ENCODE peak calls at places on chromosome 14, in seven cellular contexts. I, Q, U, F, V, E and K are unnamed samples.

GRCh38 chr14:24681056-24681455 is 47.1 kb upstream of the GZMB start:
- DNase-seq in F (no peak), I (no peak), Q (no peak), E (no peak), U (no peak), V (no peak), K (no peak)

GRCh38 chr14:76862546-76863282 is 36.5 kb downstream of the LRRC74A start:
- DNase-seq in I (no peak), V (no peak), F (no peak), U (no peak), E (no peak), Q (no peak), K (no peak)

GRCh38 chr14:56855891-56856461 is 45.7 kb upstream of the OTX2 start:
- DNase-seq in I (no peak), F (no peak), V (no peak), Q (no peak), U (no peak), E (no peak), K (no peak)

GRCh38 chr14:95808371-95808770 is 68.3 kb upstream of the TUNAR start:
- DNase-seq in U (no peak), I (no peak), F (no peak), E (no peak), V (no peak), Q (no peak), K (no peak)

GRCh38 chr14:54446201-54446693 is 5.1 kb upstream of the CNIH1 start:
- DNase-seq in U (peak), E (peak), V (no peak), Q (no peak), I (no peak), F (no peak), K (peak)

GRCh38 chr14:89912667-89913211 is 41.8 kb downstream of the EFCAB11 start:
- DNase-seq in V (no peak), F (no peak), Q (peak), E (no peak), U (peak), I (no peak), K (no peak)

GRCh38 chr14:68583527-68584275 is 209.2 kb downstream of the ZFP36L1 start:
- DNase-seq in F (no peak), U (no peak), V (no peak), E (no peak), Q (no peak), I (no peak), K (peak)

GRCh38 chr14:20468773-20469241 is 399 bp upstream of the PNP start:
- DNase-seq in Q (no peak), I (no peak), F (no peak), V (no peak), U (no peak), E (no peak), K (no peak)

GRCh38 chr14:100430571-100430970 is 107.4 kb downstream of the SLC25A47 start:
- DNase-seq in F (no peak), U (no peak), I (no peak), E (no peak), V (no peak), Q (no peak), K (no peak)

GRCh38 chr14:96904201-96904600 is 107.0 kb downstream of the VRK1 start:
- DNase-seq in Q (no peak), I (no peak), E (no peak), V (no peak), F (no peak), U (no peak), K (no peak)

GRCh38 chr14:96103075-96103474 is 63.9 kb downstream of the C14orf132 start:
- DNase-seq in F (no peak), Q (no peak), E (no peak), V (no peak), U (no peak), I (no peak), K (no peak)

GRCh38 chr14:78714722-78715121 is 544.5 kb downstream of the NRXN3 start:
- DNase-seq in I (no peak), E (no peak), Q (no peak), V (no peak), U (no peak), F (no peak), K (no peak)

GRCh38 chr14:67941456-67942018 is 122.0 kb downstream of the RAD51B start:
- DNase-seq in I (no peak), Q (peak), U (no peak), V (no peak), F (no peak), E (no peak), K (no peak)

GRCh38 chr14:65159281-65160062 is 57.2 kb upstream of the MAX start:
- DNase-seq in E (no peak), U (no peak), F (peak), I (no peak), Q (no peak), V (no peak), K (no peak)

GRCh38 chr14:97719931-97720330 is 922.7 kb downstream of the VRK1 start:
- DNase-seq in V (peak), I (peak), E (no peak), Q (no peak), U (no peak), F (no peak), K (no peak)

GRCh38 chr14:68916358-68916757 is 62.7 kb downstream of the ACTN1 start:
- DNase-seq in U (no peak), F (no peak), E (no peak), I (no peak), Q (no peak), V (no peak), K (no peak)

GRCh38 chr14:96881713-96882112 is 84.5 kb downstream of the VRK1 start:
- DNase-seq in V (no peak), U (no peak), E (no peak), F (no peak), Q (no peak), I (no peak), K (no peak)

GRCh38 chr14:63388766-63389431 is 70.2 kb upstream of the GPHB5 start:
- DNase-seq in F (peak), Q (peak), E (no peak), U (no peak), I (peak), V (peak), K (peak)

GRCh38 chr14:105192866-105193731 is 12.0 kb upstream of the NUDT14 start:
- DNase-seq in U (no peak), F (no peak), Q (no peak), E (no peak), V (no peak), I (no peak), K (no peak)

GRCh38 chr14:51139221-51139681 is 44.3 kb upstream of the TRIM9 start:
- DNase-seq in F (no peak), U (peak), I (no peak), V (no peak), E (peak), Q (no peak), K (no peak)

GRCh38 chr14:74630881-74631690 is 19.0 kb upstream of the LTBP2 start:
- DNase-seq in Q (no peak), E (no peak), F (no peak), I (no peak), U (no peak), V (no peak), K (no peak)

GRCh38 chr14:96077983-96078686 is 39.0 kb downstream of the C14orf132 start:
- DNase-seq in V (no peak), F (no peak), I (no peak), Q (no peak), E (no peak), U (no peak), K (no peak)

GRCh38 chr14:100612879-100613455 is 25.8 kb upstream of the BEGAIN start:
- DNase-seq in V (no peak), U (no peak), Q (no peak), E (no peak), I (no peak), F (no peak), K (no peak)

GRCh38 chr14:61212546-61212945 is 68.6 kb downstream of the TMEM30B start:
- DNase-seq in U (no peak), Q (no peak), I (no peak), V (no peak), E (no peak), F (no peak), K (no peak)